ENCODE peak calls at places on chromosomes 11 and 22, in eight cellular contexts. L, D, K, C, W, Z, G and A are unnamed samples.

GRCh38 chr22:33831651-33832050 is 88.6 kb downstream of the LARGE1 start:
- DNase-seq in G (no peak), K (no peak), C (no peak), W (no peak), Z (no peak), L (no peak), D (no peak), A (no peak)

GRCh38 chr11:33706546-33706945 is 5.9 kb upstream of the C11orf91 start:
- DNase-seq in C (no peak), K (no peak), L (no peak), G (no peak), D (no peak), W (no peak), Z (no peak), A (no peak)

GRCh38 chr11:40445391-40445790 is 1014.1 kb downstream of the LRRC4C start:
- DNase-seq in K (no peak), G (no peak), L (no peak), W (no peak), Z (peak; percentile 50), D (no peak), C (no peak), A (no peak)

GRCh38 chr11:126636911-126637799 is 281.7 kb downstream of the ST3GAL4 start:
- DNase-seq in L (no peak), C (no peak), D (no peak), K (no peak), G (no peak), W (no peak), Z (peak; percentile 90), A (no peak)

GRCh38 chr11:87298155-87298554 is 260.4 kb downstream of the TMEM135 start:
- DNase-seq in D (no peak), Z (no peak), L (no peak), K (no peak), G (no peak), W (no peak), C (no peak), A (no peak)

GRCh38 chr11:6307879-6308278 is 12.4 kb downstream of the CAVIN3 start:
- DNase-seq in Z (peak; percentile 38), K (no peak), W (no peak), G (no peak), C (no peak), L (no peak), D (no peak), A (no peak)

GRCh38 chr22:35783943-35784614 is 66.4 kb downstream of the APOL5 start:
- DNase-seq in K (no peak), Z (peak; percentile 84), D (no peak), C (no peak), W (no peak), L (no peak), G (no peak), A (no peak)

GRCh38 chr11:103109818-103110388 is 677 bp downstream of the DYNC2H1 start:
- DNase-seq in C (no peak), K (no peak), G (no peak), Z (peak; percentile 1), D (no peak), W (no peak), L (no peak), A (no peak)

GRCh38 chr11:118437046-118437735 is 899 bp downstream of the KMT2A start:
- DNase-seq in G (no peak), D (peak; percentile 76), C (peak; percentile 63), K (peak; percentile 32), W (peak; percentile 12), Z (peak; percentile 46), L (peak; percentile 45), A (no peak)

GRCh38 chr22:45511847-45512261 is 9.2 kb downstream of the FBLN1 start:
- DNase-seq in K (no peak), C (peak; percentile 46), Z (peak; percentile 91), D (no peak), W (no peak), L (no peak), G (peak; percentile 88), A (no peak)

GRCh38 chr22:48741540-48741939 is 1086.1 kb downstream of the BRD1 start:
- DNase-seq in D (no peak), Z (no peak), C (no peak), L (no peak), G (no peak), K (no peak), W (no peak), A (no peak)

GRCh38 chr11:2444301-2445106 is at the start of the genes KCNQ1 and TRPM5:
- DNase-seq in L (peak; percentile 7), Z (no peak), C (peak; percentile 84), G (no peak), D (peak; percentile 92), K (no peak), W (peak; percentile 87), A (peak; percentile 83)

GRCh38 chr11:133966924-133967598 is 10.3 kb upstream of the IGSF9B start:
- DNase-seq in Z (no peak), W (no peak), D (peak; percentile 86), K (no peak), L (peak; percentile 10), C (peak; percentile 53), G (no peak), A (peak; percentile 47)

GRCh38 chr11:133659542-133660201 is 127.4 kb upstream of the OPCML start:
- DNase-seq in D (no peak), C (no peak), W (no peak), L (no peak), K (no peak), G (no peak), Z (no peak), A (no peak)

GRCh38 chr11:60964801-60965200 is 6.7 kb upstream of the CD6 start:
- DNase-seq in L (no peak), K (no peak), C (no peak), Z (no peak), G (no peak), D (no peak), W (no peak), A (no peak)

GRCh38 chr11:64644348-64645242 is 53.6 kb downstream of the SLC22A12 start:
- DNase-seq in D (no peak), Z (no peak), K (no peak), W (no peak), C (no peak), L (no peak), G (no peak), A (no peak)

GRCh38 chr11:128157423-128158298 is 429.7 kb downstream of the ETS1 start:
- DNase-seq in K (peak; percentile 38), W (peak; percentile 81), Z (peak; percentile 71), L (peak; percentile 86), D (peak; percentile 79), G (peak; percentile 41), C (peak; percentile 62), A (peak; percentile 57)

GRCh38 chr11:108733479-108734116 is 68.7 kb downstream of the DDX10 start:
- DNase-seq in W (no peak), L (peak; percentile 67), K (no peak), D (no peak), Z (peak; percentile 84), C (no peak), G (no peak), A (peak; percentile 71)

GRCh38 chr11:45347343-45347742 is 61.2 kb upstream of the SYT13 start:
- DNase-seq in D (no peak), G (no peak), C (no peak), W (no peak), L (no peak), Z (no peak), K (no peak), A (no peak)

GRCh38 chr11:46050065-46050464 is 71.2 kb downstream of the PHF21A start:
- DNase-seq in G (peak; percentile 57), D (no peak), Z (peak; percentile 93), L (no peak), K (no peak), W (no peak), C (peak; percentile 25), A (no peak)

GRCh38 chr11:133339495-133340140 is 192.7 kb downstream of the OPCML start:
- DNase-seq in W (no peak), Z (peak; percentile 7), K (no peak), G (no peak), D (no peak), C (no peak), L (no peak), A (no peak)

GRCh38 chr11:33585564-33585963 is 115.1 kb downstream of the C11orf91 start:
- DNase-seq in G (no peak), K (no peak), L (no peak), W (no peak), C (no peak), D (no peak), Z (no peak), A (no peak)

GRCh38 chr22:32617271-32617670 is 142.7 kb downstream of the FBXO7 start:
- DNase-seq in Z (peak; percentile 59), L (no peak), C (no peak), W (no peak), K (no peak), G (no peak), D (no peak), A (no peak)

GRCh38 chr11:65156926-65157325 is 13.1 kb upstream of the SPDYC start:
- DNase-seq in L (no peak), D (no peak), Z (no peak), C (no peak), G (no peak), W (no peak), K (no peak), A (no peak)